ENCODE peak calls at places on chromosomes 2 and 18, in four cellular contexts. One of them, this sample, is unnamed.

GRCh38 chr18:21112140-21112473 is 494 bp upstream of the ROCK1 start:
- DNase-seq in stimulated activated CD4-positive, alpha-beta T cell treated with anti-CD3 and anti-CD28 coated beads, Interleukin-12 subunit alpha, Interleukin-12 subunit beta, amount 100 ng/mL, for 4 hours: peak
- DNase-seq in A549: no peak
- DNase-seq in activated T-cell treated with anti-CD3 and anti-CD28 coated beads, Interleukin-2, amount 50 U/mL, for 4 hours: peak
- DNase-seq in this sample: no peak

GRCh38 chr2:7145707-7146106 is 228.5 kb downstream of the RNF144A start:
- DNase-seq in stimulated activated CD4-positive, alpha-beta T cell treated with anti-CD3 and anti-CD28 coated beads, Interleukin-12 subunit alpha, Interleukin-12 subunit beta, amount 100 ng/mL, for 4 hours: no peak
- DNase-seq in A549: no peak
- DNase-seq in activated T-cell treated with anti-CD3 and anti-CD28 coated beads, Interleukin-2, amount 50 U/mL, for 4 hours: no peak
- DNase-seq in this sample: no peak

GRCh38 chr2:46778516-46778915 is 137.1 kb downstream of the MCFD2 start:
- DNase-seq in stimulated activated CD4-positive, alpha-beta T cell treated with anti-CD3 and anti-CD28 coated beads, Interleukin-12 subunit alpha, Interleukin-12 subunit beta, amount 100 ng/mL, for 4 hours: no peak
- DNase-seq in activated T-cell treated with anti-CD3 and anti-CD28 coated beads, Interleukin-2, amount 50 U/mL, for 4 hours: no peak
- DNase-seq in A549: no peak
- DNase-seq in this sample: no peak

GRCh38 chr2:136376798-136377211 is 258.9 kb upstream of the CXCR4 start:
- DNase-seq in activated T-cell treated with anti-CD3 and anti-CD28 coated beads, Interleukin-2, amount 50 U/mL, for 4 hours: no peak
- DNase-seq in stimulated activated CD4-positive, alpha-beta T cell treated with anti-CD3 and anti-CD28 coated beads, Interleukin-12 subunit alpha, Interleukin-12 subunit beta, amount 100 ng/mL, for 4 hours: no peak
- DNase-seq in A549: no peak
- DNase-seq in this sample: no peak

GRCh38 chr18:48238636-48239035 is 170.5 kb downstream of the ZBTB7C start:
- DNase-seq in stimulated activated CD4-positive, alpha-beta T cell treated with anti-CD3 and anti-CD28 coated beads, Interleukin-12 subunit alpha, Interleukin-12 subunit beta, amount 100 ng/mL, for 4 hours: no peak
- DNase-seq in A549: no peak
- DNase-seq in activated T-cell treated with anti-CD3 and anti-CD28 coated beads, Interleukin-2, amount 50 U/mL, for 4 hours: no peak
- DNase-seq in this sample: no peak

GRCh38 chr2:62672601-62673000 is 32.9 kb upstream of the EHBP1 start:
- DNase-seq in A549: peak
- DNase-seq in stimulated activated CD4-positive, alpha-beta T cell treated with anti-CD3 and anti-CD28 coated beads, Interleukin-12 subunit alpha, Interleukin-12 subunit beta, amount 100 ng/mL, for 4 hours: no peak
- DNase-seq in activated T-cell treated with anti-CD3 and anti-CD28 coated beads, Interleukin-2, amount 50 U/mL, for 4 hours: no peak
- DNase-seq in this sample: no peak

GRCh38 chr2:205865794-205866490 is 183.6 kb downstream of the NRP2 start:
- DNase-seq in A549: no peak
- DNase-seq in stimulated activated CD4-positive, alpha-beta T cell treated with anti-CD3 and anti-CD28 coated beads, Interleukin-12 subunit alpha, Interleukin-12 subunit beta, amount 100 ng/mL, for 4 hours: no peak
- DNase-seq in activated T-cell treated with anti-CD3 and anti-CD28 coated beads, Interleukin-2, amount 50 U/mL, for 4 hours: no peak
- DNase-seq in this sample: no peak

GRCh38 chr18:64713284-64713683 is 564.4 kb upstream of the LINC00305 start:
- DNase-seq in stimulated activated CD4-positive, alpha-beta T cell treated with anti-CD3 and anti-CD28 coated beads, Interleukin-12 subunit alpha, Interleukin-12 subunit beta, amount 100 ng/mL, for 4 hours: no peak
- DNase-seq in activated T-cell treated with anti-CD3 and anti-CD28 coated beads, Interleukin-2, amount 50 U/mL, for 4 hours: no peak
- DNase-seq in A549: no peak
- DNase-seq in this sample: no peak

GRCh38 chr2:201419057-201419635 is 32.1 kb downstream of the TRAK2 start:
- DNase-seq in A549: no peak
- DNase-seq in activated T-cell treated with anti-CD3 and anti-CD28 coated beads, Interleukin-2, amount 50 U/mL, for 4 hours: no peak
- DNase-seq in stimulated activated CD4-positive, alpha-beta T cell treated with anti-CD3 and anti-CD28 coated beads, Interleukin-12 subunit alpha, Interleukin-12 subunit beta, amount 100 ng/mL, for 4 hours: no peak
- DNase-seq in this sample: no peak

GRCh38 chr2:10447300-10448207 is 573 bp downstream of the ODC1 start:
- DNase-seq in activated T-cell treated with anti-CD3 and anti-CD28 coated beads, Interleukin-2, amount 50 U/mL, for 4 hours: no peak
- DNase-seq in stimulated activated CD4-positive, alpha-beta T cell treated with anti-CD3 and anti-CD28 coated beads, Interleukin-12 subunit alpha, Interleukin-12 subunit beta, amount 100 ng/mL, for 4 hours: no peak
- DNase-seq in A549: peak
- DNase-seq in this sample: peak

GRCh38 chr2:120209427-120210233 is 13.6 kb downstream of the TMEM185B start:
- DNase-seq in activated T-cell treated with anti-CD3 and anti-CD28 coated beads, Interleukin-2, amount 50 U/mL, for 4 hours: no peak
- DNase-seq in A549: no peak
- DNase-seq in stimulated activated CD4-positive, alpha-beta T cell treated with anti-CD3 and anti-CD28 coated beads, Interleukin-12 subunit alpha, Interleukin-12 subunit beta, amount 100 ng/mL, for 4 hours: no peak
- DNase-seq in this sample: no peak

GRCh38 chr2:232235206-232235605 is 143.3 kb upstream of the ALPP start:
- DNase-seq in stimulated activated CD4-positive, alpha-beta T cell treated with anti-CD3 and anti-CD28 coated beads, Interleukin-12 subunit alpha, Interleukin-12 subunit beta, amount 100 ng/mL, for 4 hours: no peak
- DNase-seq in activated T-cell treated with anti-CD3 and anti-CD28 coated beads, Interleukin-2, amount 50 U/mL, for 4 hours: no peak
- DNase-seq in A549: no peak
- DNase-seq in this sample: no peak

GRCh38 chr18:44682181-44682870 is 1.6 kb downstream of the SETBP1 start:
- DNase-seq in A549: no peak
- DNase-seq in stimulated activated CD4-positive, alpha-beta T cell treated with anti-CD3 and anti-CD28 coated beads, Interleukin-12 subunit alpha, Interleukin-12 subunit beta, amount 100 ng/mL, for 4 hours: no peak
- DNase-seq in activated T-cell treated with anti-CD3 and anti-CD28 coated beads, Interleukin-2, amount 50 U/mL, for 4 hours: no peak
- DNase-seq in this sample: no peak

GRCh38 chr2:165863816-165864221 is 69.8 kb upstream of the GALNT3 start:
- DNase-seq in stimulated activated CD4-positive, alpha-beta T cell treated with anti-CD3 and anti-CD28 coated beads, Interleukin-12 subunit alpha, Interleukin-12 subunit beta, amount 100 ng/mL, for 4 hours: no peak
- DNase-seq in A549: no peak
- DNase-seq in activated T-cell treated with anti-CD3 and anti-CD28 coated beads, Interleukin-2, amount 50 U/mL, for 4 hours: no peak
- DNase-seq in this sample: peak

GRCh38 chr2:47079515-47080412 is 75.3 kb downstream of the STPG4 start:
- DNase-seq in A549: no peak
- DNase-seq in activated T-cell treated with anti-CD3 and anti-CD28 coated beads, Interleukin-2, amount 50 U/mL, for 4 hours: no peak
- DNase-seq in stimulated activated CD4-positive, alpha-beta T cell treated with anti-CD3 and anti-CD28 coated beads, Interleukin-12 subunit alpha, Interleukin-12 subunit beta, amount 100 ng/mL, for 4 hours: no peak
- DNase-seq in this sample: no peak

GRCh38 chr2:150167711-150168110 is 319.8 kb downstream of the RND3 start:
- DNase-seq in stimulated activated CD4-positive, alpha-beta T cell treated with anti-CD3 and anti-CD28 coated beads, Interleukin-12 subunit alpha, Interleukin-12 subunit beta, amount 100 ng/mL, for 4 hours: no peak
- DNase-seq in activated T-cell treated with anti-CD3 and anti-CD28 coated beads, Interleukin-2, amount 50 U/mL, for 4 hours: no peak
- DNase-seq in A549: peak
- DNase-seq in this sample: no peak

GRCh38 chr2:15159751-15160177 is 401.4 kb downstream of the NBAS start:
- DNase-seq in activated T-cell treated with anti-CD3 and anti-CD28 coated beads, Interleukin-2, amount 50 U/mL, for 4 hours: no peak
- DNase-seq in stimulated activated CD4-positive, alpha-beta T cell treated with anti-CD3 and anti-CD28 coated beads, Interleukin-12 subunit alpha, Interleukin-12 subunit beta, amount 100 ng/mL, for 4 hours: no peak
- DNase-seq in A549: no peak
- DNase-seq in this sample: no peak

GRCh38 chr18:79403723-79404566 is 8.2 kb downstream of the NFATC1 start:
- DNase-seq in activated T-cell treated with anti-CD3 and anti-CD28 coated beads, Interleukin-2, amount 50 U/mL, for 4 hours: no peak
- DNase-seq in A549: no peak
- DNase-seq in stimulated activated CD4-positive, alpha-beta T cell treated with anti-CD3 and anti-CD28 coated beads, Interleukin-12 subunit alpha, Interleukin-12 subunit beta, amount 100 ng/mL, for 4 hours: no peak
- DNase-seq in this sample: peak

GRCh38 chr2:174003635-174004310 is 38.6 kb upstream of the SP3 start:
- DNase-seq in activated T-cell treated with anti-CD3 and anti-CD28 coated beads, Interleukin-2, amount 50 U/mL, for 4 hours: no peak
- DNase-seq in stimulated activated CD4-positive, alpha-beta T cell treated with anti-CD3 and anti-CD28 coated beads, Interleukin-12 subunit alpha, Interleukin-12 subunit beta, amount 100 ng/mL, for 4 hours: no peak
- DNase-seq in A549: no peak
- DNase-seq in this sample: no peak

GRCh38 chr2:182283512-182283911 is 143.3 kb downstream of the PDE1A start:
- DNase-seq in stimulated activated CD4-positive, alpha-beta T cell treated with anti-CD3 and anti-CD28 coated beads, Interleukin-12 subunit alpha, Interleukin-12 subunit beta, amount 100 ng/mL, for 4 hours: no peak
- DNase-seq in A549: no peak
- DNase-seq in activated T-cell treated with anti-CD3 and anti-CD28 coated beads, Interleukin-2, amount 50 U/mL, for 4 hours: no peak
- DNase-seq in this sample: no peak

GRCh38 chr2:30300456-30301221 is 69.3 kb downstream of the LBH start:
- DNase-seq in activated T-cell treated with anti-CD3 and anti-CD28 coated beads, Interleukin-2, amount 50 U/mL, for 4 hours: no peak
- DNase-seq in A549: peak
- DNase-seq in stimulated activated CD4-positive, alpha-beta T cell treated with anti-CD3 and anti-CD28 coated beads, Interleukin-12 subunit alpha, Interleukin-12 subunit beta, amount 100 ng/mL, for 4 hours: no peak
- DNase-seq in this sample: no peak

GRCh38 chr2:68384485-68385107 is 19.5 kb downstream of the PLEK start:
- DNase-seq in stimulated activated CD4-positive, alpha-beta T cell treated with anti-CD3 and anti-CD28 coated beads, Interleukin-12 subunit alpha, Interleukin-12 subunit beta, amount 100 ng/mL, for 4 hours: no peak
- DNase-seq in activated T-cell treated with anti-CD3 and anti-CD28 coated beads, Interleukin-2, amount 50 U/mL, for 4 hours: no peak
- DNase-seq in A549: no peak
- DNase-seq in this sample: no peak

GRCh38 chr2:77513191-77513590 is 9.0 kb downstream of the LRRTM4 start:
- DNase-seq in A549: no peak
- DNase-seq in activated T-cell treated with anti-CD3 and anti-CD28 coated beads, Interleukin-2, amount 50 U/mL, for 4 hours: no peak
- DNase-seq in stimulated activated CD4-positive, alpha-beta T cell treated with anti-CD3 and anti-CD28 coated beads, Interleukin-12 subunit alpha, Interleukin-12 subunit beta, amount 100 ng/mL, for 4 hours: no peak
- DNase-seq in this sample: no peak

GRCh38 chr2:156147594-156148330 is 184.8 kb downstream of the NR4A2 start:
- DNase-seq in activated T-cell treated with anti-CD3 and anti-CD28 coated beads, Interleukin-2, amount 50 U/mL, for 4 hours: no peak
- DNase-seq in A549: no peak
- DNase-seq in stimulated activated CD4-positive, alpha-beta T cell treated with anti-CD3 and anti-CD28 coated beads, Interleukin-12 subunit alpha, Interleukin-12 subunit beta, amount 100 ng/mL, for 4 hours: no peak
- DNase-seq in this sample: no peak

This sample was measured in glutamatergic neuron.